ENCODE peak calls at places on chromosomes 6 and 20, in seven cellular contexts. U is activated naive CD4-positive, alpha-beta T cell; W is esophagus muscularis mucosa; Y is endothelial cell of umbilical vein; V is fibroblast of mammary gland; O is upper lobe of right lung; M is ELR. G is an unnamed sample.

GRCh38 chr6:52253494-52253893 is 9.2 kb upstream of the IL17F start:
- DNase-seq in Y (no peak), O (no peak), M (peak), U (no peak), V (peak), W (no peak), G (no peak)

GRCh38 chr6:17394192-17394611 is 807 bp downstream of the CAP2 start:
- DNase-seq in O (peak), V (peak), U (no peak), M (peak), W (no peak), Y (peak), G (peak)

GRCh38 chr6:157653521-157653920 is 169.5 kb upstream of the SNX9 start:
- DNase-seq in U (no peak), V (no peak), W (no peak), Y (no peak), O (no peak), M (no peak), G (no peak)

GRCh38 chr20:6178537-6178936 is 55.7 kb upstream of the FERMT1 start:
- DNase-seq in Y (peak), W (no peak), V (peak), O (no peak), U (no peak), M (peak), G (no peak)

GRCh38 chr20:663315-664090 is 10.5 kb upstream of the SRXN1 start:
- DNase-seq in U (no peak), Y (no peak), M (no peak), O (no peak), W (no peak), V (peak), G (peak)

GRCh38 chr20:49545572-49545971 is 22.4 kb downstream of the PTGIS start:
- DNase-seq in O (no peak), Y (no peak), M (peak), U (no peak), W (no peak), V (no peak), G (no peak)

GRCh38 chr6:24287239-24287638 is 70.6 kb downstream of the DCDC2 start:
- DNase-seq in U (no peak), Y (no peak), V (no peak), O (no peak), M (no peak), W (no peak), G (no peak)

GRCh38 chr6:35079311-35080000 is 61.7 kb downstream of the TCP11 start:
- DNase-seq in M (no peak), W (no peak), O (peak), Y (no peak), U (no peak), V (no peak), G (no peak)

GRCh38 chr20:9407805-9408421 is 106.5 kb upstream of the LAMP5 start:
- DNase-seq in V (peak), Y (peak), W (no peak), O (no peak), M (peak), U (no peak), G (no peak)

GRCh38 chr6:11920566-11920965 is 91.5 kb upstream of the HIVEP1 start:
- DNase-seq in V (no peak), W (no peak), Y (no peak), M (peak), U (no peak), O (no peak), G (no peak)

GRCh38 chr6:157273756-157274088 is 49.6 kb downstream of the TMEM242 start:
- DNase-seq in U (peak), W (no peak), O (no peak), M (no peak), V (no peak), Y (no peak), G (no peak)

GRCh38 chr6:39041072-39041471 is 7.5 kb upstream of the GLP1R start:
- DNase-seq in O (no peak), M (no peak), Y (no peak), W (no peak), V (no peak), U (no peak), G (no peak)

GRCh38 chr6:87753131-87753685 is 51.2 kb upstream of the AKIRIN2 start:
- DNase-seq in O (no peak), Y (no peak), U (no peak), M (no peak), V (no peak), W (no peak), G (no peak)

GRCh38 chr6:15464211-15464725 is 198.6 kb downstream of the DTNBP1 start:
- DNase-seq in Y (peak), M (peak), V (no peak), W (no peak), O (no peak), U (peak), G (no peak)

GRCh38 chr20:44886276-44886671 is 769 bp downstream of the YWHAB start:
- DNase-seq in W (no peak), U (no peak), O (no peak), M (peak), Y (peak), V (no peak), G (no peak)

GRCh38 chr6:52725133-52725529 is 38.1 kb downstream of the GSTA2 start:
- DNase-seq in W (no peak), O (no peak), U (no peak), M (no peak), V (peak), Y (no peak), G (no peak)

GRCh38 chr20:36472656-36473071 is 68.7 kb upstream of the MYL9 start:
- DNase-seq in W (no peak), Y (no peak), U (no peak), M (peak), V (no peak), O (peak), G (peak)

GRCh38 chr6:29602564-29603361 is 17.8 kb downstream of the OR2H2 start:
- DNase-seq in M (peak), O (no peak), W (no peak), U (no peak), V (no peak), Y (no peak), G (no peak)

GRCh38 chr6:10855233-10855632 is 16.9 kb upstream of the MAK start:
- DNase-seq in Y (no peak), V (no peak), U (no peak), W (peak), M (no peak), O (no peak), G (no peak)

GRCh38 chr6:83226517-83226916 is 33.4 kb downstream of the RWDD2A start:
- DNase-seq in W (no peak), V (peak), O (no peak), M (no peak), Y (peak), U (no peak), G (no peak)

GRCh38 chr6:26336355-26337198 is 28.4 kb upstream of the BTN3A2 start:
- DNase-seq in M (peak), W (no peak), Y (no peak), O (no peak), V (peak), U (no peak), G (no peak)

GRCh38 chr6:10962673-10963072 is 75.8 kb downstream of the SYCP2L start:
- DNase-seq in U (no peak), V (peak), Y (no peak), O (no peak), M (peak), W (no peak), G (no peak)

GRCh38 chr6:85252552-85252951 is 197.3 kb upstream of the NT5E start:
- DNase-seq in V (no peak), U (no peak), M (no peak), W (no peak), Y (no peak), O (no peak), G (no peak)

GRCh38 chr6:158742988-158743651 is 76.0 kb downstream of the EZR start:
- DNase-seq in Y (no peak), O (no peak), U (no peak), M (no peak), V (no peak), W (no peak), G (no peak)

GRCh38 chr6:111759836-111760785 is 113.1 kb downstream of the FYN start:
- DNase-seq in W (no peak), U (no peak), O (no peak), V (peak), M (no peak), Y (no peak), G (no peak)

GRCh38 chr20:9506964-9507369 is 7.4 kb upstream of the LAMP5 start:
- DNase-seq in W (no peak), M (no peak), V (no peak), U (no peak), O (no peak), Y (no peak), G (no peak)

GRCh38 chr6:36577298-36577697 is 16.9 kb upstream of the SRSF3 start:
- DNase-seq in U (no peak), Y (no peak), W (no peak), V (peak), M (peak), O (no peak), G (no peak)

GRCh38 chr20:43955244-43956191 is 40.9 kb downstream of the TOX2 start:
- DNase-seq in W (no peak), U (no peak), V (peak), M (peak), Y (peak), O (no peak), G (no peak)